ENCODE peak calls at places on chromosomes 3 and 15, in seven cellular contexts. H is uterus; V is Caco-2; N is A549; E is naive thymus-derived CD4-positive, alpha-beta T cell; T is thoracic aorta; R is CD8-positive, alpha-beta memory T cell. D is an unnamed sample.

GRCh38 chr15:47908950-47909670 is 191.8 kb downstream of the SEMA6D start:
- DNase-seq in H (no peak), V (no peak), N (no peak), E (no peak), T (no peak), R (no peak), D (no peak)

GRCh38 chr15:48190932-48191573 is 412 bp upstream of the CTXN2 start:
- DNase-seq in H (no peak), V (peak; percentile 79), N (no peak), E (no peak), T (peak; percentile 7), R (peak; percentile 16), D (peak; percentile 82)

GRCh38 chr3:88013592-88013991 is 45.2 kb downstream of the CGGBP1 start:
- DNase-seq in H (no peak), V (no peak), N (no peak), E (no peak), T (no peak), R (no peak), D (no peak)

GRCh38 chr3:148227534-148227933 is 470.2 kb upstream of the AGTR1 start:
- DNase-seq in H (no peak), V (no peak), N (no peak), E (no peak), T (no peak), R (no peak), D (no peak)

GRCh38 chr3:178690571-178690970 is 154.3 kb downstream of the KCNMB2 start:
- DNase-seq in H (no peak), V (no peak), N (no peak), E (no peak), T (no peak), R (no peak), D (no peak)

GRCh38 chr3:172673210-172673679 is 37.6 kb downstream of the NCEH1 start:
- DNase-seq in H (peak; percentile 26), V (peak; percentile 84), N (peak; percentile 51), E (peak; percentile 10), T (no peak), R (no peak), D (peak; percentile 89)

GRCh38 chr3:61574854-61575253 is 13.5 kb downstream of the PTPRG start:
- DNase-seq in H (no peak), V (no peak), N (no peak), E (no peak), T (no peak), R (no peak), D (no peak)

GRCh38 chr15:78909791-78910228 is 35.0 kb downstream of the CTSH start:
- DNase-seq in H (no peak), V (peak; percentile 63), N (peak; percentile 72), E (no peak), T (no peak), R (no peak), D (peak; percentile 48)

GRCh38 chr3:14434105-14434504 is 31.7 kb downstream of the SLC6A6 start:
- DNase-seq in H (no peak), V (no peak), N (no peak), E (no peak), T (no peak), R (peak; percentile 20), D (no peak)
- H3K4me1 ChIP-seq in H (peaks cover 2% of the 10 kb centered on the region), V (peaks cover 16% of the 10 kb centered on the region), N (peaks cover 95% of the 10 kb centered on the region), E (peaks cover 42% of the 10 kb centered on the region), T (peaks cover 66% of the 10 kb centered on the region), R (peaks cover 72% of the 10 kb centered on the region), D (peaks cover 24% of the 10 kb centered on the region)

GRCh38 chr15:59801649-59802048 is 112.5 kb upstream of the BNIP2 start:
- DNase-seq in H (no peak), V (no peak), N (no peak), E (no peak), T (no peak), R (no peak), D (no peak)

GRCh38 chr15:59798605-59798917 is 109.4 kb upstream of the BNIP2 start:
- DNase-seq in H (no peak), V (no peak), N (no peak), E (peak; percentile 31), T (no peak), R (no peak), D (no peak)

GRCh38 chr15:59794229-59794886 is 105.2 kb upstream of the BNIP2 start:
- DNase-seq in H (no peak), V (no peak), N (no peak), E (no peak), T (no peak), R (no peak), D (no peak)

GRCh38 chr15:59792359-59792758 is 103.2 kb upstream of the BNIP2 start:
- DNase-seq in H (no peak), V (no peak), N (no peak), E (peak; percentile 64), T (no peak), R (peak; percentile 11), D (no peak)

DNA sequence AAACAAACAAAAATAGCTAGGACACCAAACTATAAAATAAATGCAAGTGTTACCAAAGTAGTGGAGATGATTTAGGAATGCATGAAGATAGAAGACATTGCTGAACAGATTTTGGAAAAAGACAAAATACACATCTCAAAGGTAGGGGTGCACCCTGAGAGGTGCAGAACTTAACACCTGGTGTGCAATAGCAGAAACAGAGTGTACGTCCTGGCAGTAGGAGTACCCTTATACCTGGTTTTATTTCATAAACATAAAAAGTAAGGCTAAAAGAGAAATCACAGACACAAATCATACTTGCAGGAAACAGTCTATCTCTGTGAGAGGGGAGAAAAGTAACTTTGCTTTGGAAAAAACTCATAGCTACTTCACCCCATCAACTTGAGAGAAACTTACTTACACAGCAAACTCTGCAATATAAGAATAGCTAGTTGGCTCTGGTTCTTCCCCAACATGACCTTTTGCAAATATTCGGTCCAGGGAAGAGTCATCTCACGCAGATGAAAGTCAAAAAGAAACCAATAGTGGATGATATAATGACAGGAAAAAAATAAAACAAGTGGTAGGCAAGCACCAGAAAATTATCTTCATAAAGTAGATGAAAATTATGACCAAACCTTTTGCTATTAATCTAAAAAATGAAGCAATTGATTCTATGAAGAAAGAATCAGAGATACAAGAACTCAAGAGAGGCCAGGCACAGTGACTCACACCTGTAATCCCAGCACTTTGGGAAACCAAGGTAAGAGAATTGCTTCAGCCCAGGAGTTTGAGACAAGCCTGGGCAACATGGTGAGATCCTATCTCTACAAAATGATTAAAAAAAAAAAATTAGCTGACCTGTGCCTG is 108.9 kb upstream of the BNIP2 start:
- DNase-seq in H (no peak), V (no peak), N (no peak), E (no peak), T (no peak), R (no peak), D (no peak)
- H3K4me3 ChIP-seq in H (no peak overlapping the region), V (no peak overlapping the region), N (no peak overlapping the region), E (peak overlapping the region; percentile 4), T (no peak overlapping the region), R (peak overlapping the region; percentile 28), D (no peak overlapping the region)

GRCh38 chr3:123536153-123536895 is 48.5 kb downstream of the HACD2 start:
- DNase-seq in H (no peak), V (no peak), N (no peak), E (no peak), T (no peak), R (no peak), D (no peak)
- H3K4me1 ChIP-seq in H (no peaks in the 10 kb centered on the region), V (no peaks in the 10 kb centered on the region), N (no peaks in the 10 kb centered on the region), E (no peaks in the 10 kb centered on the region), T (peaks cover 7% of the 10 kb centered on the region), R (no peaks in the 10 kb centered on the region), D (no peaks in the 10 kb centered on the region)

DNA sequence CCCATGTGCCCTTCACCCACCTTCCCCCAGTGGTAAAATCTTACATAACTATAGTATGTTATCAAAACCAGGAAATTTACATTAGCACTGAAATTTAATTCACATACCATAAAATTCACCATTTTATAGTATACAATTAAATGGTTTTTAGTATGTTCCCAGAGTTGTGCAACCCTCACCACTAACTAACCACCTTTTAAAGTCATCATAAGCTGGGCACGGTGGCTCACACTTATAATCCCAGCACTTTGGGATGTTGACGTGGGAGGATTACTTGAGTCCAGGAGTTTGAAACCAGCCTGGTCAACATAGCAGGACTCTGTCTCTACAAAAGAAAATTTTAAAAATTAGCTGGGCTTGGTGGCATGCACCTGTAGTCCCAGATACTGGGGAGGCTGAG is 13.7 kb downstream of the FRMD5 start:
- DNase-seq in H (no peak), V (no peak), N (no peak), E (no peak), T (no peak), R (no peak), D (peak; percentile 32)
- H3K4me3 ChIP-seq in H (no peak overlapping the region), V (no peak overlapping the region), N (no peak overlapping the region), E (no peak overlapping the region), T (no peak overlapping the region), R (no peak overlapping the region), D (no peak overlapping the region)

GRCh38 chr15:29669823-29670222 is 152.4 kb downstream of the TJP1 start:
- DNase-seq in H (no peak), V (no peak), N (no peak), E (no peak), T (no peak), R (no peak), D (no peak)

GRCh38 chr15:29665441-29665985 is 156.8 kb downstream of the TJP1 start:
- DNase-seq in H (no peak), V (no peak), N (no peak), E (no peak), T (no peak), R (no peak), D (no peak)

GRCh38 chr15:29668120-29668602 is 154.1 kb downstream of the TJP1 start:
- DNase-seq in H (peak; percentile 62), V (peak; percentile 88), N (peak; percentile 86), E (no peak), T (no peak), R (no peak), D (peak; percentile 85)

GRCh38 chr15:29666241-29666640 is 156.0 kb downstream of the TJP1 start:
- DNase-seq in H (no peak), V (no peak), N (no peak), E (no peak), T (no peak), R (no peak), D (no peak)

GRCh38 chr15:29664406-29664805 is 157.9 kb downstream of the TJP1 start:
- DNase-seq in H (no peak), V (no peak), N (no peak), E (no peak), T (no peak), R (no peak), D (no peak)
- H3K4me1 ChIP-seq in H (no peaks in the 10 kb centered on the region), V (no peaks in the 10 kb centered on the region), N (peaks cover 9% of the 10 kb centered on the region), E (no peaks in the 10 kb centered on the region), T (peaks cover 11% of the 10 kb centered on the region), R (no peaks in the 10 kb centered on the region), D (no peaks in the 10 kb centered on the region)

GRCh38 chr3:155339052-155339451 is 45.6 kb upstream of the STRIT1 start:
- DNase-seq in H (no peak), V (no peak), N (no peak), E (no peak), T (no peak), R (no peak), D (no peak)

GRCh38 chr3:155347901-155348300 is 54.4 kb upstream of the STRIT1 start:
- DNase-seq in H (no peak), V (no peak), N (no peak), E (no peak), T (no peak), R (no peak), D (no peak)

GRCh38 chr3:155342344-155342743 is 48.9 kb upstream of the STRIT1 start:
- DNase-seq in H (no peak), V (no peak), N (no peak), E (no peak), T (no peak), R (no peak), D (no peak)
- H3K4me3 ChIP-seq in H (no peak overlapping the region), V (no peak overlapping the region), N (no peak overlapping the region), E (no peak overlapping the region), T (no peak overlapping the region), R (no peak overlapping the region), D (no peak overlapping the region)